ENCODE peak calls at places on chromosomes 3 and 15, in nine cellular contexts. P is GM18507; Z is mucosa of descending colon; O is fibroblast of lung; B is kidney glomerular epithelial cell; E is suprapubic skin; D is CD8-positive, alpha-beta memory T cell; G is mucosa of gallbladder; S is Calu3. T is an unnamed sample.

GRCh38 chr3:55514962-55515361 is 27.9 kb upstream of the WNT5A start:
- DNase-seq in P (no peak), Z (no peak), O (no peak), B (no peak), E (no peak), D (no peak), G (no peak), S (no peak), T (no peak)

GRCh38 chr15:69044899-69045298 is 30.4 kb downstream of the NOX5 start:
- DNase-seq in P (no peak), Z (no peak), O (peak), B (no peak), E (no peak), D (no peak), G (no peak), S (no peak), T (no peak)

GRCh38 chr3:111227216-111227615 is 155.6 kb downstream of the NECTIN3 start:
- DNase-seq in P (no peak), Z (no peak), O (peak), B (peak), E (no peak), D (no peak), G (no peak), S (no peak), T (no peak)

GRCh38 chr3:196639517-196640500 is at the start of gene NRROS:
- DNase-seq in P (no peak), Z (peak), O (peak), B (no peak), E (peak), D (peak), G (peak), S (peak), T (peak)

GRCh38 chr3:94210256-94210655 is 147.4 kb downstream of the NSUN3 start:
- DNase-seq in P (no peak), Z (no peak), O (no peak), B (no peak), E (no peak), D (no peak), G (no peak), S (no peak), T (no peak)

GRCh38 chr15:93088981-93089854 is at the start of gene RGMA:
- DNase-seq in P (no peak), Z (no peak), O (no peak), B (no peak), E (no peak), D (no peak), G (no peak), S (peak), T (no peak)

GRCh38 chr3:53721187-53721946 is 124.9 kb downstream of the CHDH start:
- DNase-seq in P (no peak), Z (no peak), O (peak), B (peak), E (no peak), D (no peak), G (no peak), S (no peak), T (no peak)

GRCh38 chr3:138227650-138228049 is 40.5 kb downstream of the ARMC8 start:
- DNase-seq in P (no peak), Z (no peak), O (peak), B (no peak), E (no peak), D (no peak), G (no peak), S (no peak), T (no peak)

GRCh38 chr3:10747341-10747740 is 68.7 kb upstream of the SLC6A11 start:
- DNase-seq in P (no peak), Z (no peak), O (no peak), B (no peak), E (no peak), D (no peak), G (no peak), S (no peak), T (no peak)

GRCh38 chr3:127655641-127656040 is 17.1 kb upstream of the ABTB1 start:
- DNase-seq in P (no peak), Z (no peak), O (peak), B (no peak), E (no peak), D (no peak), G (no peak), S (no peak), T (no peak)

GRCh38 chr3:46811615-46812236 is 51.5 kb downstream of the MYL3 start:
- DNase-seq in P (no peak), Z (no peak), O (no peak), B (no peak), E (no peak), D (no peak), G (no peak), S (no peak), T (no peak)

GRCh38 chr3:5400959-5401358 is 213.5 kb downstream of the EDEM1 start:
- DNase-seq in P (no peak), Z (no peak), O (no peak), B (no peak), E (no peak), D (no peak), G (no peak), S (no peak), T (no peak)

GRCh38 chr3:29906906-29907305 is 626.0 kb downstream of the RBMS3 start:
- DNase-seq in P (no peak), Z (no peak), O (no peak), B (no peak), E (no peak), D (no peak), G (no peak), S (no peak), T (no peak)

GRCh38 chr3:174132421-174133042 is 726.6 kb upstream of the NAALADL2 start:
- DNase-seq in P (no peak), Z (no peak), O (no peak), B (no peak), E (no peak), D (no peak), G (peak), S (peak), T (no peak)

GRCh38 chr15:57680021-57680420 is 26.5 kb upstream of the POLR2M start:
- DNase-seq in P (no peak), Z (no peak), O (peak), B (peak), E (no peak), D (no peak), G (no peak), S (no peak), T (no peak)

GRCh38 chr3:5634411-5634810 is 446.9 kb downstream of the EDEM1 start:
- DNase-seq in P (no peak), Z (no peak), O (no peak), B (no peak), E (no peak), D (no peak), G (no peak), S (no peak), T (no peak)

GRCh38 chr3:50444213-50444612 is 59.2 kb downstream of the CACNA2D2 start:
- DNase-seq in P (no peak), Z (no peak), O (peak), B (no peak), E (no peak), D (no peak), G (no peak), S (no peak), T (no peak)

GRCh38 chr3:41117398-41117870 is 81.9 kb upstream of the CTNNB1 start:
- DNase-seq in P (peak), Z (peak), O (peak), B (no peak), E (peak), D (peak), G (peak), S (peak), T (peak)

GRCh38 chr3:156816091-156816793 is 9.9 kb upstream of the LEKR1 start:
- DNase-seq in P (no peak), Z (peak), O (peak), B (no peak), E (peak), D (peak), G (no peak), S (peak), T (no peak)

GRCh38 chr15:89753855-89754254 is 2.8 kb upstream of the MESP1 start:
- DNase-seq in P (no peak), Z (no peak), O (no peak), B (no peak), E (no peak), D (no peak), G (no peak), S (no peak), T (no peak)

GRCh38 chr3:105523496-105523895 is 156.8 kb downstream of the ALCAM start:
- DNase-seq in P (no peak), Z (no peak), O (peak), B (no peak), E (no peak), D (no peak), G (no peak), S (no peak), T (no peak)

GRCh38 chr15:92392966-92393286 is 755 bp upstream of the ST8SIA2 start:
- DNase-seq in P (no peak), Z (no peak), O (no peak), B (no peak), E (no peak), D (no peak), G (no peak), S (no peak), T (no peak)

GRCh38 chr3:29236441-29236840 is 44.4 kb upstream of the RBMS3 start:
- DNase-seq in P (no peak), Z (no peak), O (no peak), B (no peak), E (no peak), D (no peak), G (no peak), S (no peak), T (no peak)

GRCh38 chr3:136818191-136818850 is 605 bp upstream of the SLC35G2 start:
- DNase-seq in P (peak), Z (no peak), O (peak), B (peak), E (peak), D (peak), G (peak), S (peak), T (no peak)

GRCh38 chr3:62587169-62587568 is 213.8 kb upstream of the FEZF2 start:
- DNase-seq in P (no peak), Z (no peak), O (peak), B (no peak), E (no peak), D (no peak), G (no peak), S (no peak), T (no peak)

GRCh38 chr15:57873564-57874209 is 167.2 kb downstream of the POLR2M start:
- DNase-seq in P (no peak), Z (no peak), O (peak), B (peak), E (no peak), D (no peak), G (no peak), S (no peak), T (no peak)

GRCh38 chr3:66140763-66141372 is 79.9 kb upstream of the SLC25A26 start:
- DNase-seq in P (no peak), Z (no peak), O (peak), B (peak), E (no peak), D (no peak), G (no peak), S (peak), T (no peak)

GRCh38 chr3:48919215-48920138 is 835 bp downstream of the ARIH2 start:
- DNase-seq in P (peak), Z (peak), O (peak), B (no peak), E (peak), D (peak), G (no peak), S (peak), T (peak)

GRCh38 chr3:194808709-194809108 is 123.0 kb downstream of the FAM43A start:
- DNase-seq in P (no peak), Z (no peak), O (peak), B (peak), E (no peak), D (no peak), G (no peak), S (peak), T (no peak)

GRCh38 chr15:99450896-99451358 is 114.9 kb upstream of the MEF2A start:
- DNase-seq in P (no peak), Z (peak), O (peak), B (peak), E (peak), D (no peak), G (peak), S (peak), T (no peak)

GRCh38 chr3:12897537-12898289 is 56.3 kb upstream of the RPL32 start:
- DNase-seq in P (no peak), Z (no peak), O (no peak), B (no peak), E (no peak), D (no peak), G (no peak), S (no peak), T (no peak)

GRCh38 chr3:12444582-12445468 is 39.5 kb upstream of the TSEN2 start:
- DNase-seq in P (no peak), Z (peak), O (peak), B (no peak), E (no peak), D (no peak), G (peak), S (peak), T (no peak)

GRCh38 chr3:133367956-133368355 is 31.9 kb upstream of the BFSP2 start:
- DNase-seq in P (no peak), Z (no peak), O (no peak), B (no peak), E (no peak), D (no peak), G (no peak), S (no peak), T (no peak)

GRCh38 chr3:60517134-60517533 is 734.1 kb downstream of the FHIT start:
- DNase-seq in P (no peak), Z (no peak), O (no peak), B (no peak), E (no peak), D (no peak), G (no peak), S (no peak), T (no peak)